ENCODE peak calls at places on chromosomes 16 and 17, in four cellular contexts. W is SK-N-SH, P is prostate gland, N is cardiac muscle cell. B is an unnamed sample.
A peak's percentile ranks its signal among the peaks of the same experiment; 100 is the strongest.

GRCh38 chr16:2511128-2511785 is 2.5 kb upstream of the ATP6V0C start:
- DNase-seq in N (peak; percentile 63), W (no peak), P (no peak), B (peak; percentile 87)

GRCh38 chr16:53087101-53087500 is 32.3 kb downstream of the CHD9 start:
- DNase-seq in P (no peak), N (peak; percentile 33), W (no peak), B (no peak)

GRCh38 chr16:52383071-52383470 is 163.9 kb downstream of the TOX3 start:
- DNase-seq in W (no peak), N (no peak), P (no peak), B (no peak)

GRCh38 chr17:58352843-58353719 is 1.1 kb upstream of the SUPT4H1 start:
- DNase-seq in N (peak; percentile 53), W (peak; percentile 61), P (peak; percentile 44), B (peak; percentile 52)

GRCh38 chr16:69095179-69095578 is 10.3 kb upstream of the HAS3 start:
- DNase-seq in W (no peak), P (no peak), N (no peak), B (peak; percentile 76)

GRCh38 chr16:9859706-9860105 is 322.5 kb downstream of the GRIN2A start:
- DNase-seq in N (no peak), W (no peak), P (no peak), B (no peak)

GRCh38 chr17:72199256-72199655 is 78.4 kb downstream of the SOX9 start:
- DNase-seq in W (no peak), P (no peak), N (no peak), B (no peak)

GRCh38 chr16:21283521-21284289 is 5.6 kb upstream of the CRYM start:
- DNase-seq in W (peak; percentile 92), N (peak; percentile 49), P (peak; percentile 58), B (peak; percentile 89)

GRCh38 chr16:4016648-4017047 is 99.6 kb downstream of the ADCY9 start:
- DNase-seq in N (peak; percentile 58), P (no peak), W (no peak), B (no peak)

GRCh38 chr16:66474750-66475199 is 47.7 kb downstream of the BEAN1 start:
- DNase-seq in N (no peak), W (no peak), P (no peak), B (no peak)

GRCh38 chr17:14790518-14790917 is 474.6 kb downstream of the PMP22 start:
- DNase-seq in W (no peak), N (peak; percentile 62), P (no peak), B (no peak)

GRCh38 chr16:85522842-85523601 is 90.1 kb upstream of the GSE1 start:
- DNase-seq in W (no peak), P (peak; percentile 37), N (peak; percentile 71), B (no peak)

GRCh38 chr16:49884033-49884707 is 28.3 kb upstream of the ZNF423 start:
- DNase-seq in P (no peak), N (peak; percentile 18), W (peak; percentile 50), B (no peak)

GRCh38 chr16:21301168-21301894 is 23.2 kb upstream of the CRYM start:
- DNase-seq in P (peak; percentile 88), W (peak; percentile 90), N (peak; percentile 70), B (peak; percentile 89)

GRCh38 chr17:82108999-82109480 is 11.0 kb upstream of the FASN start:
- DNase-seq in N (no peak), P (no peak), W (no peak), B (no peak)

GRCh38 chr17:32699247-32699646 is 177.7 kb downstream of the MYO1D start:
- DNase-seq in P (no peak), W (no peak), N (no peak), B (no peak)
- H3K36me3 ChIP-seq in P (no peaks in the 10 kb centered on the region), W (no peaks in the 10 kb centered on the region), N (peaks cover 5% of the 10 kb centered on the region), B (no peaks in the 10 kb centered on the region)

GRCh38 chr17:31190351-31190750 is 95.6 kb downstream of the NF1 start:
- DNase-seq in P (no peak), W (no peak), N (no peak), B (no peak)
- H3K4me3 ChIP-seq in P (no peak overlapping the region), W (no peak overlapping the region), N (no peak overlapping the region), B (no peak overlapping the region)

DNA sequence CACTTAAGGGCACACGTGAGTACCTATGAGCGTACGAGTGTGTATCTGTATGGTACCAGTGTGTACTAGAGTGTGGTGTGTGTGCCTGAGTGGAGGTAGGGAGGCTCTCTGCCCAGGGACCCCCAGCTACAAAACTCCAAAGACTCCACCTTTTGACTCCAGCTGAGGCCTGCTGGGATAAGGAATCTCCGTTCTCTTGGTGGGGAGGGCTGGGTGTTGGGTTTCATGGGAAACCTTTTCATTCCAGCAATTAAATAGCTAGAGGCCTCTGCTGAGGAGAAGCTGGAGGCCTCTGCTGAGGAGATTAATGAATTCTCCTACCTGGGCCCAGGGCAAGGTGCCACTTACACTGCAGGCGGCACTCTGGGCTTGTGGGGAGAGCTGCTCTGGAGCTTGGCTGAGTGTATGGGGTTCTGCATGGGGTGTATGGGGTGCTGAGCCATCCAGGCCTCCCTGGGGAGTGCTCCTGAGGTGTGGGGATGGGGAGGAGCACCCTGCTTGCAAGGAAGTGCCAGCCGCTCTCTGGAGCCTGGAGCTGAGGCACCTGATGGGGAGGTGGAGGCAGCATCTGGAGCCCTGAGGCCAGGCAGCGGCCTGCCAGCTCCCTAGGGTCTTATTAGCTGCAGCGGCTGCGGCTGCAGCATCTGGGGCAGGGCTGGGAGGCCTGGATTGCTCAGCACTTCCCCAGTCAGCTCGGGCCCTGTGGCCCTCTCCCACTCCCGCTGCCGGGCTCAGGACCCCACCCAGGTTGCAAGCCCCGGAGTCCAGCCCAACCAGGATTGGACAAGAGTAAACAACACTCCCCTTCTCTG is 4.6 kb downstream of the ANKRD13B start:
- DNase-seq in P (no peak), N (no peak), W (no peak), B (no peak)
- H3K4me1 ChIP-seq in P (no peaks in the 10 kb centered on the region), N (peaks cover 5% of the 10 kb centered on the region), W (peaks cover 8% of the 10 kb centered on the region), B (peaks cover 3% of the 10 kb centered on the region)

GRCh38 chr16:47694543-47694942 is 233.4 kb downstream of the PHKB start:
- DNase-seq in P (no peak), N (no peak), W (no peak), B (no peak)
- H3K36me3 ChIP-seq in P (no peaks in the 10 kb centered on the region), N (peaks cover 75% of the 10 kb centered on the region), W (peaks cover 31% of the 10 kb centered on the region), B (no peaks in the 10 kb centered on the region)

GRCh38 chr16:9901-10665 is 43.3 kb downstream of the POLR3K start:
- DNase-seq in W (no peak), N (no peak), P (no peak), B (peak; percentile 66)
- H3K4me3 ChIP-seq in W (peak overlapping the region; percentile 37), N (no peak overlapping the region), P (no peak overlapping the region), B (no peak overlapping the region)

GRCh38 chr17:76191891-76192290 is 48.4 kb downstream of the RNF157 start:
- DNase-seq in P (no peak), N (no peak), W (no peak), B (no peak)

GRCh38 chr17:76193616-76194015 is 46.7 kb downstream of the RNF157 start:
- DNase-seq in P (no peak), N (no peak), W (peak; percentile 81), B (no peak)

GRCh38 chr17:76188213-76189060 is 47.4 kb upstream of the FOXJ1 start:
- DNase-seq in P (no peak), N (no peak), W (no peak), B (no peak)

GRCh38 chr17:76189247-76189646 is 48.2 kb upstream of the FOXJ1 start:
- DNase-seq in P (no peak), N (no peak), W (no peak), B (no peak)

DNA sequence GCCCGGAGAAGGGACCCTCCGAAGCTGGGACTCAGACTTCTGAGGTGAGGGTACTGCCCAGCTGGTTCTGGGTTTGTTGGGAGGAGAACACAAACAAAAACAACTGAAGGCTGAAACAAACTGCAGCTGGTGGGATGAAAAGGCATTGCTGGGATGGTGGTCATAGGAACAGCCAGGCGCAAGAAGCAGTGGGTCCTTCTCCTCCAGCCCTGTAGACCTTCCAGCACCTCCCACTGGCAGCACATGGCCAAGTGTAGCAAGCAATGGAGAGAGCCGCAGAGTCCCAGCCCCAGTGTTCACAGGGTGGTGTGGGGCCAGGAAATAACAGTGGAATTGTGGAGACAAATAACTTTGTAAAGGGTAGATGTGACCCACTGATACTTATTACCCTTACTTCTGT is 48.7 kb upstream of the FOXJ1 start:
- DNase-seq in W (no peak), P (no peak), N (no peak), B (no peak)
- H3K4me1 ChIP-seq in W (no peaks in the 10 kb centered on the region), P (no peaks in the 10 kb centered on the region), N (no peaks in the 10 kb centered on the region), B (peaks cover 3% of the 10 kb centered on the region)

DNA sequence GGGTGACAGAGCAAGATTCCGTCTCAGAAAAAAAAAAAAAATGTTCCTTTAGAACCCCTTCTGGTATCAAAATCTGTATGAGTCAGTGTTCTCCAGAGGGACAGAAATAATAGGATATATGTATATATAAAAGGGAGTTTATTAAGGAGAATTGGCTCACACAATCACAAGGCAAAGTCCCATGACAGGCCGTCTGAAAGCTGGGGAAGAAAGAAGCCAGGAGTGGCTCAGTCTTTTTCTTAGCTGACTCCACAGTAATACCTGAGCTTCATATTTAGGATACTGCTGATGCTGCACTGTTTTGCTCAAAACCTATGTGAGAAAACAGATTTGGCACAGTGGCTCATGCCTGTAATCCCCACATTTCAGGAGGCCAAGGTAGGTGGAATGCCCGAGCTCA is 22.5 kb downstream of the ZZEF1 start:
- DNase-seq in N (no peak), P (no peak), W (no peak), B (no peak)
- H3K36me3 ChIP-seq in N (peaks cover 21% of the 10 kb centered on the region), P (peaks cover 8% of the 10 kb centered on the region), W (peaks cover 45% of the 10 kb centered on the region), B (no peaks in the 10 kb centered on the region)

GRCh38 chr17:42389135-42389417 is 834 bp upstream of the STAT3 start:
- DNase-seq in N (no peak), P (no peak), W (no peak), B (no peak)
- H3K4me3 ChIP-seq in N (no peak overlapping the region), P (peak overlapping the region; percentile 33), W (peak overlapping the region; percentile 21), B (peak overlapping the region; percentile 99)

GRCh38 chr17:17691468-17692263 is 10.4 kb downstream of the RAI1 start:
- DNase-seq in P (no peak), W (no peak), N (no peak), B (peak; percentile 52)

GRCh38 chr17:17694229-17695081 is 13.2 kb downstream of the RAI1 start:
- DNase-seq in N (peak; percentile 66), W (peak; percentile 95), P (peak; percentile 75), B (peak; percentile 74)

GRCh38 chr17:17693253-17693954 is 12.1 kb downstream of the RAI1 start:
- DNase-seq in P (peak; percentile 87), W (peak; percentile 78), N (peak; percentile 56), B (peak; percentile 78)

GRCh38 chr17:17693955-17694228 is 12.6 kb downstream of the RAI1 start:
- DNase-seq in P (no peak), W (no peak), N (no peak), B (no peak)

GRCh38 chr17:17692353-17693252 is 11.3 kb downstream of the RAI1 start:
- DNase-seq in P (no peak), N (no peak), W (no peak), B (no peak)
- H3K4me1 ChIP-seq in P (peaks cover 62% of the 10 kb centered on the region), N (peaks cover 18% of the 10 kb centered on the region), W (peaks cover 53% of the 10 kb centered on the region), B (peaks cover 74% of the 10 kb centered on the region)